ENCODE peak calls at places on chromosomes 6 and 20, in seven cellular contexts. B is GM23248, H is GM12878, E is breast epithelium, C is PC-9, M is AG04450, S is RWPE1. G is an unnamed sample.

GRCh38 chr6:101163611-101164010 is 229.9 kb upstream of the GRIK2 start:
- DNase-seq in B (no peak), H (no peak), E (no peak), C (no peak), M (no peak), S (no peak), G (no peak)

GRCh38 chr6:12010635-12011275 is 1.4 kb upstream of the HIVEP1 start:
- DNase-seq in B (peak; percentile 79), H (no peak), E (peak; percentile 62), C (no peak), M (no peak), S (peak; percentile 33), G (no peak)

GRCh38 chr20:37388831-37389230 is 42.9 kb downstream of the SRC start:
- DNase-seq in B (no peak), H (no peak), E (no peak), C (no peak), M (no peak), S (no peak), G (no peak)

GRCh38 chr20:51862796-51863195 is 60.5 kb upstream of the SALL4 start:
- DNase-seq in B (peak; percentile 73), H (no peak), E (no peak), C (no peak), M (no peak), S (no peak), G (no peak)

GRCh38 chr6:11007715-11008608 is 36.1 kb downstream of the ELOVL2 start:
- DNase-seq in B (peak; percentile 76), H (no peak), E (no peak), C (peak; percentile 57), M (no peak), S (peak; percentile 34), G (peak; percentile 24)

GRCh38 chr6:66930559-66931290 is 1223.7 kb upstream of the EYS start:
- DNase-seq in B (peak; percentile 0), H (no peak), E (no peak), C (no peak), M (peak; percentile 21), S (peak; percentile 66), G (no peak)

GRCh38 chr6:137647762-137648412 is 153.7 kb upstream of the OLIG3 start:
- DNase-seq in B (peak; percentile 66), H (no peak), E (no peak), C (peak; percentile 53), M (no peak), S (peak; percentile 15), G (no peak)

GRCh38 chr6:159837511-159837910 is 37.4 kb downstream of the PNLDC1 start:
- DNase-seq in B (no peak), H (no peak), E (no peak), C (no peak), M (no peak), S (no peak), G (no peak)

GRCh38 chr6:136655251-136656014 is 105.2 kb upstream of the MAP7 start:
- DNase-seq in B (no peak), H (no peak), E (no peak), C (no peak), M (no peak), S (no peak), G (no peak)

GRCh38 chr6:27752038-27752885 is 159.9 kb downstream of the OR2B2 start:
- DNase-seq in B (peak; percentile 87), H (peak; percentile 68), E (peak; percentile 38), C (peak; percentile 76), M (peak; percentile 57), S (peak; percentile 36), G (no peak)

GRCh38 chr6:54053893-54054391 is 57.3 kb upstream of the MLIP start:
- DNase-seq in B (peak; percentile 93), H (no peak), E (no peak), C (peak; percentile 68), M (peak; percentile 65), S (peak; percentile 66), G (peak; percentile 94)

GRCh38 chr20:4749326-4749725 is 27.6 kb downstream of the PRND start:
- DNase-seq in B (no peak), H (no peak), E (no peak), C (no peak), M (no peak), S (no peak), G (no peak)

DNA sequence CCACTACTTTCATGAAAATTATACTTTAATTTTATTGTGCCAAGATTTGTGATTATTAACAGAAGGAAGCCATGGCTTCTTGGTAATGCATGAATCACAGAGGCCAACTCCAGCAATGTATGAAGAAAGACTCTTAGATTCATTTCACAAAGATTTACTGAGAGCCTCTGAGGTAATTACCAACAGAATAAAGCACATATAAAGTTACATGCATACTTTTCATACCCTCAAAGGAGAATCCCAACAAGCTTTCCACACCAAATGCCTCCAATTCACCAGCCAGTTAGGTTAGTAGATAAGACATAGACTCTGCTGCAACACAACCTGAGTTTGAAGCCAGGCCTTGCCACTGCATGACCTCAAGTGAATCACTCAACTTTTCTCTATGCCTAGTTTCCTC is 41.9 kb downstream of the HBS1L start:
- DNase-seq in B (peak; percentile 84), H (no peak), E (no peak), C (no peak), M (peak; percentile 34), S (no peak), G (no peak)
- H3K27ac ChIP-seq in B (peak overlapping the region; percentile 55), H (no peak overlapping the region), E (no peak overlapping the region), C (no peak overlapping the region), M (peak overlapping the region; percentile 23), S (no peak overlapping the region), G (peak overlapping the region; percentile 9)

GRCh38 chr6:151649835-151650234 is 156.0 kb downstream of the CCDC170 start:
- DNase-seq in B (no peak), H (no peak), E (no peak), C (no peak), M (no peak), S (no peak), G (no peak)

GRCh38 chr6:151655099-151655498 is 152.4 kb upstream of the ESR1 start:
- DNase-seq in B (no peak), H (no peak), E (no peak), C (no peak), M (no peak), S (no peak), G (no peak)

GRCh38 chr6:151651639-151652038 is 155.8 kb upstream of the ESR1 start:
- DNase-seq in B (no peak), H (no peak), E (no peak), C (no peak), M (no peak), S (no peak), G (no peak)

GRCh38 chr6:151656392-151656791 is 151.1 kb upstream of the ESR1 start:
- DNase-seq in B (no peak), H (no peak), E (no peak), C (no peak), M (no peak), S (no peak), G (no peak)

DNA sequence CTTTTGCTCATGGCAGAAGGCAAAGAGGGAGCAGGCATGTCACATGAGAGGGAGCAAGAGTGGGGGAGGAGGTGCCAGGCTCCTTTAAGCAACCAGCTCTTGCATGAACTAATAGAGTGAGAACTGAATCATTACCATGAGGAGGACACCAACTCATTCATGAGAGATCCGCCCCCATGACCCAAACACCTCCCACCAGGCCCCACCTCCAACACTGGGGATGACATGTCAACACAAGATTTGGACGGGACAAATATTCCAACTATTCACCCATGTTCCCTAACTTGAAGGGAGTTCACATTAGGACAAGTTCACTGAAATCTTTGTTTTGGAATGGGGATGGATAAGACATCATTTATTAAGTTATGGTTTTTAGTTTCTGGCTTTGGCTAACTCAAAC is 155.1 kb upstream of the ESR1 start:
- DNase-seq in B (no peak), H (no peak), E (no peak), C (no peak), M (no peak), S (peak; percentile 34), G (peak; percentile 40)
- H3K27ac ChIP-seq in B (no peak overlapping the region), H (no peak overlapping the region), E (no peak overlapping the region), C (no peak overlapping the region), M (no peak overlapping the region), S (peak overlapping the region; percentile 53), G (peak overlapping the region; percentile 34)

DNA sequence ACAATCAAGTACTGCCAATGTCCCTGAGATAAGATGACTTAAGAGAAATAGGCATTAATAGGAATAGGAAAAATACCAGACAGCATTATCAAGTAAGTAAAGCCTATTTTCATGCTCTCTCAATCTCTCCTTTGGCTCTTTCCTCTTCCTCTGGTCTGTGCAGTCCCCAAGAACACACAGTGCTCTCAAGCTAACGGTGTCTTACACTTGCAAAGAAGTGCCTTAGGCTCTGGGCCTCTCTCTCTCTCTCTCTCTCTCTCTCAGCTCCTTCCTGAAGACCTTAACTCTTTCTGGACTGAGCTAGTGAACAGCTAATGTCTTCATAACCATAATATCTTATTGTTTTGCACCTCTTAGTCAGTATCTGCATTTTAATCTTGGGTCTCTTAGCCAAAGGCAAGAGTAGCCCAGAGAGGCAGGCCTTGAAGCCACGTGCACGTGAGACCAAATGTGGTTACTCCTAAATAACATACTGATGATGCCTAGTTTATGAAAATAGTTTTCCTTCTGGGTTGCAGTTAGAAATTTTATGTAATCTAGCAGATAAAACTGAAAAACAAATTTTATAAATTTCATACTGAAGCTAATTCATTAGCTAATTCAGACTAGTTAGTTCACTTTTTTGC is 70.8 kb downstream of the TPD52L1 start:
- DNase-seq in B (no peak), H (no peak), E (no peak), C (no peak), M (no peak), S (no peak), G (no peak)
- H3K27ac ChIP-seq in B (no peak overlapping the region), H (no peak overlapping the region), E (no peak overlapping the region), C (no peak overlapping the region), M (no peak overlapping the region), S (no peak overlapping the region), G (no peak overlapping the region)

DNA sequence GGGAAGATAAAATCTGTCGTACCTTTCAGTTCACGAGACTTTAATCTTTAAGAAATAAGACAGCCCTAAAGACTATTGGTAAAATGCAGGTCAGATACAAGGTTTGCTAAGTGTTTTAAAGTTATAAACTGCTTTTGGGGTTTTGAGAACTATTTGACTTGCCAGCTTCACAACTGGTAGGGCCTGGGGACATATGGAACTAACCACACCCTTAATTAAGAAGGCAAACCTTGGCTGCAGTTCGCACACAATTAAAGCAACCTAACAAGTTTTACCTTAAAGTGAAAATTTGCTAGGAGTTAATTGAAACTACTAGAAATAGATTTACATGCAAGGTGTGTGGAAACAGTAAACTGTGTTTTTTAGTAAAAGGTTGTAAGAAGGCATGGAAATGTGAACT is 99.8 kb upstream of the GPR6 start:
- DNase-seq in B (no peak), H (no peak), E (no peak), C (peak; percentile 57), M (no peak), S (no peak), G (no peak)
- H3K27ac ChIP-seq in B (no peak overlapping the region), H (no peak overlapping the region), E (no peak overlapping the region), C (peak overlapping the region; percentile 63), M (no peak overlapping the region), S (no peak overlapping the region), G (peak overlapping the region; percentile 58)

DNA sequence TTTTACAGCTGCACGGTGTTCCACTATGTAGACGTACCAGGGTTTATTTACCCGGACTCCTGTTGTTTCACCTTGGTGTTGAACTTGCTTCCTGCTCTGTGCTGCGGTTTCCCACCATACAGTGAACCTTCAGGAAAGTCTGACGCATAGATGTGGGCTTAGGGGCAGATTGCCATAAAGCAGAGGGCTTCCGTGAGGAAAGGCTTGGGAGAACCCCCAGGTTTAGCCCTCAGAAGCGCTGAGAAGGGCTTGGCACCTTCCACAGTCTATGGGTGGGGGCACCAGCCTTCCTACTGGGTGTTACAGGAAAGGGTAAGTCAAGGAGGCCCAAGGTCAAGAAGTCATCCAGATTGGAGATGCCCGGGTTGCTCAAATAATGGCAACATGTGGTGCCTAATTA is 19.2 kb upstream of the MRPS18A start:
- DNase-seq in B (no peak), H (no peak), E (no peak), C (no peak), M (no peak), S (no peak), G (no peak)
- H3K27ac ChIP-seq in B (no peak overlapping the region), H (no peak overlapping the region), E (no peak overlapping the region), C (no peak overlapping the region), M (peak overlapping the region; percentile 57), S (no peak overlapping the region), G (no peak overlapping the region)